ENCODE peak calls at places on chromosomes 12 and 14, in four cellular contexts. L is cardiac fibroblast, S is fibroblast of villous mesenchyme, P is NCI-H2081. R is an unnamed sample.

GRCh38 chr14:76473381-76474263 is 97.7 kb downstream of the ESRRB start:
- DNase-seq in S (peak), P (no peak), L (peak), R (no peak)

GRCh38 chr12:57234571-57235011 is 5.1 kb downstream of the SHMT2 start:
- DNase-seq in P (no peak), S (no peak), L (no peak), R (no peak)

GRCh38 chr14:52950410-52950897 is 396 bp downstream of the FERMT2 start:
- DNase-seq in S (peak), L (peak), P (peak), R (peak)

GRCh38 chr12:45966486-45966885 is 23.9 kb downstream of the SCAF11 start:
- DNase-seq in S (peak), P (no peak), L (peak), R (no peak)

GRCh38 chr14:44961151-44961729 is 507 bp downstream of the KLHL28 start:
- DNase-seq in S (peak), L (peak), P (peak), R (peak)

GRCh38 chr12:85530486-85530885 is 250.5 kb downstream of the ALX1 start:
- DNase-seq in L (no peak), S (no peak), P (no peak), R (no peak)

GRCh38 chr12:124586756-124587155 is 19.3 kb upstream of the NCOR2 start:
- DNase-seq in P (peak), L (no peak), S (no peak), R (no peak)

GRCh38 chr14:105748204-105748578 is 221.8 kb downstream of the TMEM121 start:
- DNase-seq in S (no peak), L (no peak), P (no peak), R (peak)

GRCh38 chr12:55720071-55720564 is at the start of gene RDH5:
- DNase-seq in L (peak), S (peak), P (no peak), R (no peak)

GRCh38 chr14:102947321-102948103 is 25.0 kb downstream of the AMN start:
- DNase-seq in L (no peak), S (no peak), P (no peak), R (no peak)

GRCh38 chr12:110744176-110744575 is 1.5 kb upstream of the PPP1CC start:
- DNase-seq in S (no peak), P (no peak), L (peak), R (no peak)

GRCh38 chr12:81644503-81644902 is 114.6 kb downstream of the PPFIA2 start:
- DNase-seq in P (peak), L (peak), S (peak), R (no peak)

GRCh38 chr12:100845095-100845494 is 50.5 kb downstream of the ANO4 start:
- DNase-seq in S (no peak), P (no peak), L (no peak), R (no peak)

GRCh38 chr14:73787760-73788508 is 63.7 kb upstream of the PTGR2 start:
- DNase-seq in S (peak), L (peak), P (no peak), R (no peak)

GRCh38 chr14:71245659-71246361 is 338.6 kb downstream of the PCNX1 start:
- DNase-seq in L (no peak), P (no peak), S (no peak), R (no peak)

GRCh38 chr12:62749586-62749985 is 185.4 kb downstream of the PPM1H start:
- DNase-seq in P (no peak), L (no peak), S (no peak), R (no peak)

GRCh38 chr12:75805905-75806304 is 225.7 kb downstream of the PHLDA1 start:
- DNase-seq in L (no peak), P (no peak), S (no peak), R (no peak)

GRCh38 chr14:77305696-77306095 is 15.0 kb downstream of the POMT2 start:
- DNase-seq in S (no peak), L (no peak), P (no peak), R (no peak)

GRCh38 chr12:84741727-84742126 is 170.9 kb downstream of the SLC6A15 start:
- DNase-seq in P (no peak), S (no peak), L (peak), R (peak)

GRCh38 chr12:15854916-15855315 is 27.3 kb upstream of the STRAP start:
- DNase-seq in L (no peak), S (no peak), P (no peak), R (no peak)

GRCh38 chr12:11264501-11264900 is 5.0 kb downstream of the PRB3 start:
- DNase-seq in P (no peak), L (no peak), S (no peak), R (no peak)

GRCh38 chr12:120290541-120291312 is 976 bp downstream of the RNU4-2 start:
- DNase-seq in P (peak), S (peak), L (peak), R (peak)

GRCh38 chr12:12870454-12870853 is 20.9 kb upstream of the GPRC5A start:
- DNase-seq in S (peak), P (no peak), L (peak), R (no peak)

GRCh38 chr14:99093532-99094517 is 178.2 kb downstream of the BCL11B start:
- DNase-seq in P (no peak), S (no peak), L (no peak), R (peak)

GRCh38 chr12:75446857-75447256 is 33.7 kb upstream of the GLIPR1 start:
- DNase-seq in L (peak), P (no peak), S (no peak), R (no peak)

R was measured in ELF-1.